ENCODE peak calls at places on chromosome 1, in six cellular contexts. D is heart left ventricle, K is PC-9, Q is right atrium auricular region, W is lower lobe of right lung, M is endothelial cell of umbilical vein. H is an unnamed sample.

GRCh38 chr1:21884456-21885235 is 52.5 kb downstream of the HSPG2 start:
- DNase-seq in M (no peak), W (no peak), Q (no peak), D (no peak), K (no peak), H (no peak)

GRCh38 chr1:121522061-121522759 is 337.4 kb downstream of the SRGAP2C start:
- DNase-seq in W (no peak), K (peak; percentile 51), D (no peak), M (no peak), Q (no peak), H (no peak)

GRCh38 chr1:37513795-37514349 is 694 bp downstream of the MEAF6 start:
- DNase-seq in M (peak; percentile 39), Q (peak; percentile 56), W (peak; percentile 64), D (peak; percentile 31), K (no peak), H (no peak)

GRCh38 chr1:53589043-53589887 is 130.1 kb downstream of the DMRTB1 start:
- DNase-seq in W (no peak), D (no peak), Q (peak; percentile 53), M (no peak), K (no peak), H (no peak)

GRCh38 chr1:101284021-101284420 is 47.2 kb downstream of the S1PR1 start:
- DNase-seq in D (no peak), Q (peak; percentile 26), K (no peak), M (no peak), W (no peak), H (no peak)

GRCh38 chr1:91189096-91189495 is 167.3 kb upstream of the ZNF644 start:
- DNase-seq in D (no peak), M (no peak), K (no peak), W (no peak), Q (no peak), H (no peak)

GRCh38 chr1:48673725-48674124 is 103.0 kb downstream of the BEND5 start:
- DNase-seq in M (no peak), W (no peak), K (no peak), Q (no peak), D (no peak), H (no peak)

GRCh38 chr1:15525043-15525958 is 1.3 kb upstream of the CASP9 start:
- DNase-seq in Q (peak; percentile 99), K (no peak), D (no peak), M (no peak), W (peak; percentile 99), H (no peak)

GRCh38 chr1:169250022-169250421 is 117.6 kb downstream of the NME7 start:
- DNase-seq in K (no peak), D (no peak), W (no peak), Q (no peak), M (peak; percentile 53), H (no peak)

GRCh38 chr1:67433830-67434229 is 3.6 kb upstream of the SERBP1 start:
- DNase-seq in D (no peak), M (no peak), W (no peak), K (no peak), Q (no peak), H (no peak)

GRCh38 chr1:97392701-97393100 is 528.1 kb downstream of the DPYD start:
- DNase-seq in K (no peak), W (no peak), Q (no peak), D (no peak), M (peak; percentile 51), H (no peak)

GRCh38 chr1:6352138-6352563 is 41.4 kb downstream of the ACOT7 start:
- DNase-seq in W (no peak), D (no peak), K (no peak), M (no peak), Q (no peak), H (no peak)

GRCh38 chr1:12230549-12231275 is 882 bp downstream of the VPS13D start:
- DNase-seq in Q (no peak), K (no peak), M (peak; percentile 44), D (peak; percentile 78), W (peak; percentile 86), H (no peak)

GRCh38 chr1:53047737-53048344 is 14.2 kb upstream of the PODN start:
- DNase-seq in W (no peak), M (peak; percentile 94), Q (no peak), K (peak; percentile 98), D (no peak), H (peak; percentile 36)

GRCh38 chr1:10681296-10682113 is 114.9 kb downstream of the CASZ1 start:
- DNase-seq in K (no peak), Q (no peak), D (peak; percentile 37), M (no peak), W (no peak), H (no peak)

GRCh38 chr1:226730064-226730463 is 9.0 kb downstream of the ITPKB start:
- DNase-seq in K (no peak), M (no peak), D (no peak), Q (no peak), W (no peak), H (no peak)

GRCh38 chr1:226731257-226731893 is 7.7 kb downstream of the ITPKB start:
- DNase-seq in K (no peak), M (no peak), Q (no peak), W (no peak), D (no peak), H (no peak)

GRCh38 chr1:226725870-226726212 is 13.2 kb downstream of the ITPKB start:
- DNase-seq in M (no peak), W (no peak), Q (no peak), K (no peak), D (no peak), H (no peak)

GRCh38 chr1:226730826-226731225 is 8.3 kb downstream of the ITPKB start:
- DNase-seq in Q (no peak), M (no peak), D (no peak), K (no peak), W (no peak), H (no peak)

GRCh38 chr1:226728448-226728847 is 10.6 kb downstream of the ITPKB start:
- DNase-seq in Q (no peak), M (no peak), D (no peak), W (no peak), K (no peak), H (no peak)
- H3K4me3 ChIP-seq in Q (no peak overlapping the region), M (no peak overlapping the region), D (no peak overlapping the region), W (no peak overlapping the region), K (no peak overlapping the region), H (no peak overlapping the region)

GRCh38 chr1:172599912-172600311 is 59.0 kb upstream of the FASLG start:
- DNase-seq in K (no peak), D (no peak), Q (no peak), W (no peak), M (no peak), H (no peak)
- H3K36me3 ChIP-seq in K (peaks cover 25% of the 10 kb centered on the region), D (peaks cover 37% of the 10 kb centered on the region), Q (peaks cover 23% of the 10 kb centered on the region), W (peaks cover 81% of the 10 kb centered on the region), M (peaks cover 2% of the 10 kb centered on the region), H (peaks cover 3% of the 10 kb centered on the region)

GRCh38 chr1:39170731-39171375 is 33.6 kb upstream of the MACF1 start:
- DNase-seq in K (no peak), M (no peak), Q (no peak), W (no peak), D (no peak), H (no peak)

GRCh38 chr1:39173995-39174380 is 30.5 kb upstream of the MACF1 start:
- DNase-seq in K (no peak), D (no peak), Q (no peak), W (no peak), M (no peak), H (no peak)

GRCh38 chr1:39174400-39175081 is 30.0 kb upstream of the MACF1 start:
- DNase-seq in D (no peak), Q (no peak), M (no peak), K (no peak), W (no peak), H (no peak)

GRCh38 chr1:39177641-39178040 is 26.9 kb upstream of the MACF1 start:
- DNase-seq in W (no peak), K (no peak), M (peak; percentile 28), D (no peak), Q (no peak), H (no peak)

GRCh38 chr1:39173119-39173994 is 31.1 kb upstream of the MACF1 start:
- DNase-seq in W (no peak), Q (no peak), M (no peak), D (no peak), K (no peak), H (no peak)
- TF ChIP-seq CTCF in W (no peak), Q (no peak), M (peak; percentile 12), D (no peak), K (no peak), H (no peak)

GRCh38 chr1:150925080-150925479 is 1.1 kb upstream of the SETDB1 start:
- DNase-seq in Q (no peak), D (no peak), W (peak; percentile 49), M (peak; percentile 23), K (no peak), H (no peak)

GRCh38 chr1:150927629-150928028 is 1.5 kb downstream of the SETDB1 start:
- DNase-seq in Q (no peak), K (no peak), W (no peak), M (no peak), D (no peak), H (no peak)

GRCh38 chr1:150926094-150926741 is at the start of gene SETDB1:
- DNase-seq in Q (peak; percentile 96), W (peak; percentile 97), M (peak; percentile 97), K (peak; percentile 91), D (peak; percentile 97), H (peak; percentile 73)

GRCh38 chr1:150917387-150917786 is 8.8 kb upstream of the SETDB1 start:
- DNase-seq in Q (no peak), D (no peak), W (no peak), M (no peak), K (no peak), H (no peak)

GRCh38 chr1:150922519-150922975 is 3.6 kb upstream of the SETDB1 start:
- DNase-seq in Q (peak; percentile 75), W (no peak), D (peak; percentile 61), K (peak; percentile 83), M (peak; percentile 72), H (peak; percentile 63)
- H3K4me3 ChIP-seq in Q (no peak overlapping the region), W (no peak overlapping the region), D (no peak overlapping the region), K (no peak overlapping the region), M (no peak overlapping the region), H (no peak overlapping the region)

H was measured in BJ.